ENCODE peak calls at places on chromosome 16, in seven cellular contexts. K is cardiac fibroblast; Z is activated T-cell treated with anti-CD3 and anti-CD28 coated beads, Interleukin-2, amount 50 U/mL, for 4 hours; L is NCI-H774; S is GM23338; W is T47D; D is mucosa of gallbladder. G is an unnamed sample.

GRCh38 chr16:48597563-48598392 is 12.2 kb downstream of the N4BP1 start:
- DNase-seq in S (no peak), D (no peak), Z (no peak), K (no peak), L (no peak), W (no peak), G (no peak)

GRCh38 chr16:51880776-51881175 is 666.2 kb downstream of the TOX3 start:
- DNase-seq in K (peak), S (no peak), L (no peak), Z (no peak), D (no peak), W (no peak), G (no peak)

GRCh38 chr16:2484898-2485508 is 10.1 kb downstream of the TBC1D24 start:
- DNase-seq in Z (no peak), K (no peak), D (no peak), L (no peak), S (no peak), W (no peak), G (no peak)

GRCh38 chr16:88941051-88941932 is 35.7 kb downstream of the CBFA2T3 start:
- DNase-seq in D (no peak), W (peak), L (no peak), Z (no peak), K (no peak), S (peak), G (no peak)

GRCh38 chr16:78931267-78932060 is 669.1 kb downstream of the MAF start:
- DNase-seq in W (no peak), D (no peak), Z (no peak), K (no peak), L (no peak), S (no peak), G (peak)

GRCh38 chr16:62738631-62739030 is 702.4 kb upstream of the CDH8 start:
- DNase-seq in W (no peak), L (no peak), Z (no peak), D (no peak), S (no peak), K (no peak), G (no peak)

GRCh38 chr16:72471317-72471716 is 299.4 kb upstream of the PMFBP1 start:
- DNase-seq in Z (no peak), D (no peak), W (no peak), S (no peak), K (no peak), L (no peak), G (no peak)

GRCh38 chr16:4263504-4264436 is 9.1 kb downstream of the TFAP4 start:
- DNase-seq in D (peak), W (peak), S (peak), L (no peak), K (peak), Z (no peak), G (peak)

GRCh38 chr16:85222151-85222863 is 110.0 kb upstream of the CIBAR2 start:
- DNase-seq in W (no peak), S (no peak), L (no peak), K (no peak), Z (no peak), D (no peak), G (no peak)

GRCh38 chr16:66717112-66717675 is 20.7 kb upstream of the CMTM4 start:
- DNase-seq in S (peak), K (peak), Z (no peak), L (no peak), W (no peak), D (peak), G (peak)

GRCh38 chr16:3594316-3595109 is 16.9 kb downstream of the SLX4 start:
- DNase-seq in L (no peak), Z (no peak), K (no peak), D (no peak), W (no peak), S (no peak), G (no peak)

GRCh38 chr16:66918803-66919568 is at the start of gene CDH16:
- DNase-seq in K (no peak), D (peak), S (no peak), L (no peak), W (no peak), Z (no peak), G (no peak)

GRCh38 chr16:4489030-4489429 is 12.8 kb downstream of the HMOX2 start:
- DNase-seq in D (no peak), W (no peak), Z (no peak), S (no peak), L (no peak), K (peak), G (peak)